ENCODE peak calls at places on chromosomes 6 and 20, in eight cellular contexts. One of them, this sample, is unnamed.

GRCh38 chr20:63718996-63719395 is 11.2 kb downstream of the ZGPAT start:
- DNase-seq in HS-5: no peak
- DNase-seq in AG20443: no peak
- DNase-seq in stimulated activated CD8-positive, alpha-beta memory T cell treated with anti-CD3 and anti-CD28 coated beads, Interleukin-2, amount 100 ng/mL, for 1 hour: no peak
- DNase-seq in CD4-positive, CD25-positive, alpha-beta regulatory T cell: no peak
- DNase-seq in fibroblast of pulmonary artery: no peak
- DNase-seq in Caki2: no peak
- DNase-seq in CD4-positive, alpha-beta T cell: no peak
- DNase-seq in this sample: no peak

GRCh38 chr6:101614774-101615173 is 221.3 kb downstream of the GRIK2 start:
- DNase-seq in HS-5: peak
- DNase-seq in AG20443: peak
- DNase-seq in stimulated activated CD8-positive, alpha-beta memory T cell treated with anti-CD3 and anti-CD28 coated beads, Interleukin-2, amount 100 ng/mL, for 1 hour: no peak
- DNase-seq in CD4-positive, CD25-positive, alpha-beta regulatory T cell: no peak
- DNase-seq in fibroblast of pulmonary artery: peak
- DNase-seq in Caki2: peak
- DNase-seq in CD4-positive, alpha-beta T cell: no peak
- DNase-seq in this sample: peak

GRCh38 chr20:1418335-1418734 is 25.5 kb upstream of the FKBP1A start:
- DNase-seq in HS-5: peak
- DNase-seq in AG20443: peak
- DNase-seq in stimulated activated CD8-positive, alpha-beta memory T cell treated with anti-CD3 and anti-CD28 coated beads, Interleukin-2, amount 100 ng/mL, for 1 hour: no peak
- DNase-seq in CD4-positive, CD25-positive, alpha-beta regulatory T cell: no peak
- DNase-seq in fibroblast of pulmonary artery: peak
- DNase-seq in Caki2: no peak
- DNase-seq in CD4-positive, alpha-beta T cell: no peak
- DNase-seq in this sample: peak

GRCh38 chr6:96975848-96976247 is 51.3 kb downstream of the KLHL32 start:
- DNase-seq in HS-5: no peak
- DNase-seq in AG20443: no peak
- DNase-seq in stimulated activated CD8-positive, alpha-beta memory T cell treated with anti-CD3 and anti-CD28 coated beads, Interleukin-2, amount 100 ng/mL, for 1 hour: no peak
- DNase-seq in CD4-positive, CD25-positive, alpha-beta regulatory T cell: no peak
- DNase-seq in fibroblast of pulmonary artery: no peak
- DNase-seq in Caki2: no peak
- DNase-seq in CD4-positive, alpha-beta T cell: no peak
- DNase-seq in this sample: no peak

GRCh38 chr20:13274311-13274965 is 53.4 kb downstream of the ISM1 start:
- DNase-seq in HS-5: no peak
- DNase-seq in AG20443: no peak
- DNase-seq in stimulated activated CD8-positive, alpha-beta memory T cell treated with anti-CD3 and anti-CD28 coated beads, Interleukin-2, amount 100 ng/mL, for 1 hour: no peak
- DNase-seq in CD4-positive, CD25-positive, alpha-beta regulatory T cell: no peak
- DNase-seq in fibroblast of pulmonary artery: no peak
- DNase-seq in Caki2: no peak
- DNase-seq in CD4-positive, alpha-beta T cell: no peak
- DNase-seq in this sample: no peak

GRCh38 chr6:50143011-50143719 is 93.4 kb upstream of the DEFB112 start:
- DNase-seq in HS-5: no peak
- DNase-seq in AG20443: no peak
- DNase-seq in stimulated activated CD8-positive, alpha-beta memory T cell treated with anti-CD3 and anti-CD28 coated beads, Interleukin-2, amount 100 ng/mL, for 1 hour: no peak
- DNase-seq in CD4-positive, CD25-positive, alpha-beta regulatory T cell: no peak
- DNase-seq in fibroblast of pulmonary artery: no peak
- DNase-seq in Caki2: no peak
- DNase-seq in CD4-positive, alpha-beta T cell: no peak
- DNase-seq in this sample: no peak

GRCh38 chr6:158160932-158161539 is 7.0 kb downstream of the SERAC1 start:
- DNase-seq in HS-5: no peak
- DNase-seq in AG20443: no peak
- DNase-seq in stimulated activated CD8-positive, alpha-beta memory T cell treated with anti-CD3 and anti-CD28 coated beads, Interleukin-2, amount 100 ng/mL, for 1 hour: no peak
- DNase-seq in CD4-positive, CD25-positive, alpha-beta regulatory T cell: no peak
- DNase-seq in fibroblast of pulmonary artery: peak
- DNase-seq in Caki2: no peak
- DNase-seq in CD4-positive, alpha-beta T cell: no peak
- DNase-seq in this sample: peak

GRCh38 chr6:1678201-1678600 is 68.5 kb downstream of the FOXC1 start:
- DNase-seq in HS-5: no peak
- DNase-seq in AG20443: no peak
- DNase-seq in stimulated activated CD8-positive, alpha-beta memory T cell treated with anti-CD3 and anti-CD28 coated beads, Interleukin-2, amount 100 ng/mL, for 1 hour: no peak
- DNase-seq in CD4-positive, CD25-positive, alpha-beta regulatory T cell: no peak
- DNase-seq in fibroblast of pulmonary artery: no peak
- DNase-seq in Caki2: no peak
- DNase-seq in CD4-positive, alpha-beta T cell: no peak
- DNase-seq in this sample: no peak

GRCh38 chr6:145206247-145206907 is 528.9 kb downstream of the EPM2A start:
- DNase-seq in HS-5: peak
- DNase-seq in AG20443: peak
- DNase-seq in stimulated activated CD8-positive, alpha-beta memory T cell treated with anti-CD3 and anti-CD28 coated beads, Interleukin-2, amount 100 ng/mL, for 1 hour: no peak
- DNase-seq in CD4-positive, CD25-positive, alpha-beta regulatory T cell: no peak
- DNase-seq in fibroblast of pulmonary artery: peak
- DNase-seq in Caki2: no peak
- DNase-seq in CD4-positive, alpha-beta T cell: no peak
- DNase-seq in this sample: peak

GRCh38 chr6:108969776-108970175 is 121.6 kb downstream of the ARMC2 start:
- DNase-seq in HS-5: no peak
- DNase-seq in AG20443: no peak
- DNase-seq in stimulated activated CD8-positive, alpha-beta memory T cell treated with anti-CD3 and anti-CD28 coated beads, Interleukin-2, amount 100 ng/mL, for 1 hour: no peak
- DNase-seq in CD4-positive, CD25-positive, alpha-beta regulatory T cell: no peak
- DNase-seq in fibroblast of pulmonary artery: peak
- DNase-seq in Caki2: no peak
- DNase-seq in CD4-positive, alpha-beta T cell: no peak
- DNase-seq in this sample: no peak

GRCh38 chr6:43292763-43293318 is 5.2 kb upstream of the SLC22A7 start:
- DNase-seq in HS-5: no peak
- DNase-seq in AG20443: no peak
- DNase-seq in stimulated activated CD8-positive, alpha-beta memory T cell treated with anti-CD3 and anti-CD28 coated beads, Interleukin-2, amount 100 ng/mL, for 1 hour: no peak
- DNase-seq in CD4-positive, CD25-positive, alpha-beta regulatory T cell: no peak
- DNase-seq in fibroblast of pulmonary artery: no peak
- DNase-seq in Caki2: no peak
- DNase-seq in CD4-positive, alpha-beta T cell: no peak
- DNase-seq in this sample: no peak

GRCh38 chr6:43335469-43335868 is 26.8 kb upstream of the CRIP3 start:
- DNase-seq in HS-5: no peak
- DNase-seq in AG20443: no peak
- DNase-seq in stimulated activated CD8-positive, alpha-beta memory T cell treated with anti-CD3 and anti-CD28 coated beads, Interleukin-2, amount 100 ng/mL, for 1 hour: no peak
- DNase-seq in CD4-positive, CD25-positive, alpha-beta regulatory T cell: no peak
- DNase-seq in fibroblast of pulmonary artery: no peak
- DNase-seq in Caki2: no peak
- DNase-seq in CD4-positive, alpha-beta T cell: no peak
- DNase-seq in this sample: no peak

GRCh38 chr6:134347916-134348805 is 30.2 kb upstream of the SGK1 start:
- DNase-seq in HS-5: peak
- DNase-seq in AG20443: peak
- DNase-seq in stimulated activated CD8-positive, alpha-beta memory T cell treated with anti-CD3 and anti-CD28 coated beads, Interleukin-2, amount 100 ng/mL, for 1 hour: no peak
- DNase-seq in CD4-positive, CD25-positive, alpha-beta regulatory T cell: no peak
- DNase-seq in fibroblast of pulmonary artery: peak
- DNase-seq in Caki2: peak
- DNase-seq in CD4-positive, alpha-beta T cell: no peak
- DNase-seq in this sample: peak

GRCh38 chr6:159952289-159953005 is 16.4 kb upstream of the IGF2R start:
- DNase-seq in HS-5: no peak
- DNase-seq in AG20443: no peak
- DNase-seq in stimulated activated CD8-positive, alpha-beta memory T cell treated with anti-CD3 and anti-CD28 coated beads, Interleukin-2, amount 100 ng/mL, for 1 hour: no peak
- DNase-seq in CD4-positive, CD25-positive, alpha-beta regulatory T cell: no peak
- DNase-seq in fibroblast of pulmonary artery: no peak
- DNase-seq in Caki2: peak
- DNase-seq in CD4-positive, alpha-beta T cell: no peak
- DNase-seq in this sample: no peak

GRCh38 chr6:16722616-16723015 is 38.6 kb downstream of the ATXN1 start:
- DNase-seq in HS-5: no peak
- DNase-seq in AG20443: no peak
- DNase-seq in stimulated activated CD8-positive, alpha-beta memory T cell treated with anti-CD3 and anti-CD28 coated beads, Interleukin-2, amount 100 ng/mL, for 1 hour: no peak
- DNase-seq in CD4-positive, CD25-positive, alpha-beta regulatory T cell: no peak
- DNase-seq in fibroblast of pulmonary artery: no peak
- DNase-seq in Caki2: no peak
- DNase-seq in CD4-positive, alpha-beta T cell: no peak
- DNase-seq in this sample: no peak

GRCh38 chr6:128725271-128726233 is 157.4 kb upstream of the LAMA2 start:
- DNase-seq in HS-5: no peak
- DNase-seq in AG20443: peak
- DNase-seq in stimulated activated CD8-positive, alpha-beta memory T cell treated with anti-CD3 and anti-CD28 coated beads, Interleukin-2, amount 100 ng/mL, for 1 hour: no peak
- DNase-seq in CD4-positive, CD25-positive, alpha-beta regulatory T cell: peak
- DNase-seq in fibroblast of pulmonary artery: peak
- DNase-seq in Caki2: peak
- DNase-seq in CD4-positive, alpha-beta T cell: no peak
- DNase-seq in this sample: peak

GRCh38 chr20:7673841-7674240 is 266.4 kb downstream of the HAO1 start:
- DNase-seq in HS-5: peak
- DNase-seq in AG20443: peak
- DNase-seq in stimulated activated CD8-positive, alpha-beta memory T cell treated with anti-CD3 and anti-CD28 coated beads, Interleukin-2, amount 100 ng/mL, for 1 hour: no peak
- DNase-seq in CD4-positive, CD25-positive, alpha-beta regulatory T cell: no peak
- DNase-seq in fibroblast of pulmonary artery: peak
- DNase-seq in Caki2: no peak
- DNase-seq in CD4-positive, alpha-beta T cell: no peak
- DNase-seq in this sample: peak

GRCh38 chr20:21008951-21009350 is 97.2 kb downstream of the LINC00237 start:
- DNase-seq in HS-5: no peak
- DNase-seq in AG20443: no peak
- DNase-seq in stimulated activated CD8-positive, alpha-beta memory T cell treated with anti-CD3 and anti-CD28 coated beads, Interleukin-2, amount 100 ng/mL, for 1 hour: no peak
- DNase-seq in CD4-positive, CD25-positive, alpha-beta regulatory T cell: no peak
- DNase-seq in fibroblast of pulmonary artery: no peak
- DNase-seq in Caki2: no peak
- DNase-seq in CD4-positive, alpha-beta T cell: no peak
- DNase-seq in this sample: no peak

GRCh38 chr6:650098-650497 is 6.8 kb downstream of the HUS1B start:
- DNase-seq in HS-5: no peak
- DNase-seq in AG20443: no peak
- DNase-seq in stimulated activated CD8-positive, alpha-beta memory T cell treated with anti-CD3 and anti-CD28 coated beads, Interleukin-2, amount 100 ng/mL, for 1 hour: no peak
- DNase-seq in CD4-positive, CD25-positive, alpha-beta regulatory T cell: no peak
- DNase-seq in fibroblast of pulmonary artery: peak
- DNase-seq in Caki2: no peak
- DNase-seq in CD4-positive, alpha-beta T cell: no peak
- DNase-seq in this sample: peak

GRCh38 chr6:129866688-129867087 is 5.6 kb upstream of the TMEM244 start:
- DNase-seq in HS-5: no peak
- DNase-seq in AG20443: no peak
- DNase-seq in stimulated activated CD8-positive, alpha-beta memory T cell treated with anti-CD3 and anti-CD28 coated beads, Interleukin-2, amount 100 ng/mL, for 1 hour: no peak
- DNase-seq in CD4-positive, CD25-positive, alpha-beta regulatory T cell: no peak
- DNase-seq in fibroblast of pulmonary artery: no peak
- DNase-seq in Caki2: no peak
- DNase-seq in CD4-positive, alpha-beta T cell: no peak
- DNase-seq in this sample: no peak

GRCh38 chr6:118551063-118551672 is 3.1 kb downstream of the PLN start:
- DNase-seq in HS-5: no peak
- DNase-seq in AG20443: peak
- DNase-seq in stimulated activated CD8-positive, alpha-beta memory T cell treated with anti-CD3 and anti-CD28 coated beads, Interleukin-2, amount 100 ng/mL, for 1 hour: no peak
- DNase-seq in CD4-positive, CD25-positive, alpha-beta regulatory T cell: peak
- DNase-seq in fibroblast of pulmonary artery: peak
- DNase-seq in Caki2: peak
- DNase-seq in CD4-positive, alpha-beta T cell: no peak
- DNase-seq in this sample: peak